ENCODE peak calls at places on chromosomes 13 and 19, in ten cellular contexts. Q is GM04503; F is mesenchymal stem cell; M is natural killer cell treated with Interleukin-12 subunit alpha and Interleukin-12 subunit beta and Interleukin-15 and Interleukin-18, amount 100 ng/mL, for 72 hours; X is GM06990; C is non-pigmented ciliary epithelial cell; J is HEK293T; Z is NCI-H510A treated with DMSO at 0.1 percent for 48 hours; S is stimulated activated CD8-positive, alpha-beta memory T cell treated with anti-CD3 and anti-CD28 coated beads, Interleukin-4, amount 100 ng/mL, for 4 hours; V is effector CD4-positive, alpha-beta T cell. B is an unnamed sample.

GRCh38 chr13:21486322-21486721 is 27.2 kb upstream of the ZDHHC20 start:
- DNase-seq in C (no peak), Z (no peak), X (no peak), Q (no peak), S (no peak), J (no peak), M (no peak), F (no peak), V (no peak), B (no peak)

GRCh38 chr19:2627319-2627829 is 75.1 kb downstream of the GNG7 start:
- DNase-seq in C (peak; percentile 97), Q (peak; percentile 93), F (peak; percentile 97), J (no peak), V (no peak), S (no peak), M (peak; percentile 72), Z (no peak), X (peak; percentile 72), B (peak; percentile 89)

GRCh38 chr19:17615889-17616685 is 60.6 kb downstream of the COLGALT1 start:
- DNase-seq in S (no peak), V (no peak), Z (no peak), Q (no peak), F (no peak), J (no peak), C (no peak), X (no peak), M (no peak), B (no peak)

GRCh38 chr13:35690546-35690945 is 214.1 kb upstream of the MAB21L1 start:
- DNase-seq in J (no peak), F (no peak), X (no peak), S (no peak), C (no peak), Z (peak; percentile 12), M (no peak), Q (no peak), V (no peak), B (no peak)

GRCh38 chr13:28329395-28330158 is 165.4 kb downstream of the FLT1 start:
- DNase-seq in C (peak; percentile 91), S (no peak), M (no peak), F (peak; percentile 91), J (no peak), Z (no peak), V (no peak), X (no peak), Q (peak; percentile 93), B (no peak)

GRCh38 chr19:35408284-35409171 is 37.7 kb downstream of the GPR42 start:
- DNase-seq in J (no peak), X (peak; percentile 64), F (no peak), C (no peak), Q (no peak), S (no peak), V (no peak), Z (no peak), M (no peak), B (no peak)

GRCh38 chr19:32018014-32018413 is 327.4 kb upstream of the ZNF507 start:
- DNase-seq in V (no peak), X (no peak), J (no peak), S (no peak), F (peak; percentile 37), Q (peak; percentile 9), Z (no peak), C (peak; percentile 78), M (no peak), B (no peak)

GRCh38 chr13:44566601-44567000 is 9.5 kb downstream of the TSC22D1 start:
- DNase-seq in S (no peak), J (no peak), Q (no peak), F (no peak), C (no peak), V (no peak), Z (no peak), X (no peak), M (no peak), B (no peak)

GRCh38 chr13:79901336-79901735 is 420.4 kb downstream of the NDFIP2 start:
- DNase-seq in F (peak; percentile 66), V (no peak), Q (no peak), X (no peak), Z (no peak), S (no peak), M (no peak), C (peak; percentile 10), J (no peak), B (no peak)

GRCh38 chr19:35524181-35524838 is 3.8 kb downstream of the SBSN start:
- DNase-seq in J (no peak), C (no peak), F (no peak), X (no peak), Q (no peak), M (no peak), Z (no peak), S (no peak), V (no peak), B (no peak)

B was measured in osteocyte.